ENCODE peak calls at places on chromosome 1, in ten cellular contexts. R is occipital lobe; H is fibroblast of pulmonary artery; T is activated CD8-positive, alpha-beta memory T cell treated with anti-CD3 and anti-CD28 coated beads, Interleukin-2, amount 50 U/mL, for 48 hours; V is NCI-H1092 treated with DMSO at 0.1 percent for 48 hours; Y is Kasumi-1; G is hippocampal formation; C is AG04449; B is left cardiac atrium; A is adrenal gland. L is an unnamed sample.

GRCh38 chr1:241202321-241202845 is 154.6 kb downstream of the RGS7 start:
- DNase-seq in Y (no peak), G (no peak), C (no peak), V (no peak), H (no peak), B (no peak), A (no peak), R (no peak), T (no peak), L (no peak)

GRCh38 chr1:200217703-200218102 is 190.2 kb downstream of the NR5A2 start:
- DNase-seq in B (no peak), V (no peak), A (no peak), R (no peak), H (no peak), T (no peak), C (no peak), Y (no peak), G (no peak), L (no peak)

GRCh38 chr1:108777839-108778238 is 31.4 kb downstream of the STXBP3 start:
- DNase-seq in R (no peak), A (no peak), G (no peak), T (no peak), B (no peak), V (no peak), H (no peak), C (no peak), Y (no peak), L (no peak)

GRCh38 chr1:65992160-65993046 is 199.7 kb downstream of the PDE4B start:
- DNase-seq in H (peak; percentile 45), T (no peak), B (no peak), G (peak; percentile 56), Y (no peak), C (no peak), R (peak; percentile 51), A (no peak), V (no peak), L (peak; percentile 10)

GRCh38 chr1:40955266-40955665 is 24.2 kb upstream of the CTPS1 start:
- DNase-seq in B (no peak), C (no peak), V (no peak), H (no peak), Y (no peak), T (no peak), A (no peak), G (no peak), R (no peak), L (no peak)

GRCh38 chr1:109113787-109114568 is at the start of gene ELAPOR1:
- DNase-seq in B (peak; percentile 56), R (peak; percentile 75), G (peak; percentile 8), Y (no peak), T (peak; percentile 83), V (peak; percentile 84), H (no peak), A (peak; percentile 86), C (no peak), L (peak; percentile 74)

GRCh38 chr1:179366093-179366800 is 476 bp downstream of the AXDND1 start:
- DNase-seq in T (no peak), V (no peak), G (no peak), B (no peak), R (no peak), C (no peak), Y (peak; percentile 58), H (peak; percentile 11), A (no peak), L (no peak)

GRCh38 chr1:208007319-208007937 is 96.5 kb upstream of the CD34 start:
- DNase-seq in T (no peak), B (no peak), Y (no peak), H (no peak), R (no peak), C (no peak), V (no peak), A (no peak), G (no peak), L (no peak)

GRCh38 chr1:119771770-119772169 is 3.1 kb upstream of the HMGCS2 start:
- DNase-seq in R (no peak), T (no peak), H (no peak), G (no peak), V (no peak), A (no peak), Y (no peak), C (no peak), B (no peak), L (no peak)

GRCh38 chr1:166884040-166884642 is 8.1 kb upstream of the TADA1 start:
- DNase-seq in Y (no peak), G (peak; percentile 16), T (peak; percentile 67), C (no peak), A (peak; percentile 58), B (peak; percentile 51), V (peak; percentile 46), R (peak; percentile 42), H (peak; percentile 26), L (peak; percentile 62)

GRCh38 chr1:21378705-21379494 is 61.0 kb upstream of the NBPF3 start:
- DNase-seq in Y (no peak), R (no peak), V (no peak), T (peak; percentile 32), G (no peak), H (no peak), B (no peak), C (no peak), A (no peak), L (no peak)

GRCh38 chr1:96863449-96863848 is 141.9 kb downstream of the PTBP2 start:
- DNase-seq in T (no peak), A (no peak), R (no peak), C (no peak), Y (no peak), H (peak; percentile 25), V (no peak), B (no peak), G (no peak), L (no peak)

GRCh38 chr1:39310015-39310414 is 105.5 kb downstream of the MACF1 start:
- DNase-seq in T (no peak), Y (peak; percentile 24), B (no peak), C (no peak), V (no peak), G (no peak), H (no peak), A (no peak), R (no peak), L (no peak)

GRCh38 chr1:42966688-42967609 is 8.3 kb upstream of the SLC2A1 start:
- DNase-seq in V (peak; percentile 24), A (peak; percentile 70), H (peak; percentile 71), G (no peak), Y (no peak), T (no peak), B (no peak), C (peak; percentile 77), R (no peak), L (no peak)

GRCh38 chr1:83799474-83800085 is 199.4 kb downstream of the TTLL7 start:
- DNase-seq in V (no peak), T (no peak), G (no peak), B (no peak), H (no peak), C (no peak), Y (no peak), R (no peak), A (no peak), L (no peak)

GRCh38 chr1:7538849-7539771 is 232.0 kb upstream of the VAMP3 start:
- DNase-seq in G (no peak), B (no peak), C (no peak), A (no peak), R (no peak), V (no peak), T (no peak), Y (no peak), H (no peak), L (peak; percentile 77)

GRCh38 chr1:20411196-20411980 is 74.6 kb downstream of the CAMK2N1 start:
- DNase-seq in Y (no peak), V (no peak), R (no peak), B (peak; percentile 33), A (peak; percentile 80), G (no peak), C (peak; percentile 71), T (peak; percentile 45), H (peak; percentile 75), L (no peak)

GRCh38 chr1:78676347-78676982 is 26.8 kb downstream of the IFI44 start:
- DNase-seq in T (no peak), R (no peak), Y (peak; percentile 83), B (no peak), H (peak; percentile 89), V (peak; percentile 28), G (no peak), C (peak; percentile 12), A (peak; percentile 79), L (peak; percentile 28)

GRCh38 chr1:248585266-248585665 is 10.7 kb upstream of the OR2T34 start:
- DNase-seq in A (no peak), T (no peak), R (no peak), G (no peak), B (no peak), C (no peak), Y (no peak), H (no peak), V (no peak), L (no peak)

GRCh38 chr1:202282596-202283283 is 59.0 kb downstream of the UBE2T start:
- DNase-seq in H (no peak), G (no peak), V (no peak), B (no peak), A (no peak), C (no peak), Y (no peak), T (no peak), R (no peak), L (no peak)

GRCh38 chr1:165124772-165125171 is 231.7 kb downstream of the LMX1A start:
- DNase-seq in A (no peak), Y (no peak), R (no peak), H (no peak), C (no peak), G (no peak), V (no peak), T (no peak), B (no peak), L (no peak)

GRCh38 chr1:165726169-165726568 is 27.8 kb upstream of the ALDH9A1 start:
- DNase-seq in C (no peak), R (no peak), H (no peak), Y (no peak), B (no peak), V (no peak), G (no peak), A (no peak), T (no peak), L (no peak)

GRCh38 chr1:54886724-54887664 is at the start of gene DHCR24:
- DNase-seq in B (peak; percentile 88), Y (peak; percentile 82), G (peak; percentile 88), T (peak; percentile 90), R (peak; percentile 87), V (peak; percentile 78), A (peak; percentile 92), H (peak; percentile 80), C (no peak), L (peak; percentile 99)